ENCODE peak calls at places on chromosome 4, in six cellular contexts. G is A549, K is foreskin keratinocyte, I is H9, Z is substantia nigra, N is skeletal muscle cell. C is an unnamed sample.

GRCh38 chr4:151489462-151490203 is 80.7 kb downstream of the FHIP1A start:
- DNase-seq in G (peak), K (no peak), I (peak), Z (no peak), N (no peak), C (peak)

GRCh38 chr4:17662694-17663093 is 48.3 kb downstream of the MED28 start:
- DNase-seq in G (no peak), K (peak), I (no peak), Z (no peak), N (no peak), C (no peak)

GRCh38 chr4:588351-588849 is 12.3 kb upstream of the TMEM271 start:
- DNase-seq in G (no peak), K (no peak), I (no peak), Z (no peak), N (no peak), C (no peak)

GRCh38 chr4:79016878-79017277 is 77.6 kb upstream of the PAQR3 start:
- DNase-seq in G (no peak), K (no peak), I (no peak), Z (no peak), N (no peak), C (no peak)

GRCh38 chr4:107736924-107737448 is 17.0 kb upstream of the PAPSS1 start:
- DNase-seq in G (peak), K (no peak), I (peak), Z (no peak), N (no peak), C (peak)

GRCh38 chr4:86531440-86531839 is 62.7 kb upstream of the PTPN13 start:
- DNase-seq in G (no peak), K (no peak), I (no peak), Z (no peak), N (no peak), C (no peak)

GRCh38 chr4:122733805-122734155 is 1.3 kb downstream of the BBS12 start:
- DNase-seq in G (no peak), K (no peak), I (no peak), Z (no peak), N (no peak), C (no peak)

GRCh38 chr4:121283319-121283718 is 97.5 kb downstream of the QRFPR start:
- DNase-seq in G (no peak), K (no peak), I (no peak), Z (no peak), N (no peak), C (no peak)

GRCh38 chr4:88333741-88334405 is 44.8 kb upstream of the HERC6 start:
- DNase-seq in G (no peak), K (peak), I (no peak), Z (no peak), N (peak), C (no peak)

GRCh38 chr4:13427599-13428325 is 56.4 kb downstream of the RAB28 start:
- DNase-seq in G (no peak), K (peak), I (no peak), Z (no peak), N (no peak), C (peak)

GRCh38 chr4:71441186-71442169 is 102.7 kb downstream of the SLC4A4 start:
- DNase-seq in G (no peak), K (peak), I (no peak), Z (no peak), N (peak), C (no peak)

GRCh38 chr4:28251831-28252230 is 1391.2 kb downstream of the STIM2 start:
- DNase-seq in G (no peak), K (no peak), I (no peak), Z (no peak), N (no peak), C (no peak)

GRCh38 chr4:85496933-85497332 is 22.0 kb downstream of the ARHGAP24 start:
- DNase-seq in G (peak), K (peak), I (no peak), Z (no peak), N (peak), C (no peak)

GRCh38 chr4:148542922-148543623 is 100.9 kb upstream of the NR3C2 start:
- DNase-seq in G (no peak), K (peak), I (no peak), Z (no peak), N (no peak), C (no peak)

GRCh38 chr4:114642173-114642780 is 43.7 kb downstream of the UGT8 start:
- DNase-seq in G (no peak), K (no peak), I (no peak), Z (no peak), N (no peak), C (no peak)

GRCh38 chr4:128862608-128863313 is 53.3 kb downstream of the JADE1 start:
- DNase-seq in G (peak), K (no peak), I (no peak), Z (no peak), N (no peak), C (no peak)

GRCh38 chr4:7892212-7893019 is 47.2 kb downstream of the AFAP1 start:
- DNase-seq in G (peak), K (no peak), I (no peak), Z (no peak), N (peak), C (no peak)

GRCh38 chr4:101418055-101418454 is 70.7 kb upstream of the PPP3CA start:
- DNase-seq in G (no peak), K (no peak), I (no peak), Z (no peak), N (no peak), C (no peak)

GRCh38 chr4:80407246-80407645 is 71.7 kb downstream of the CFAP299 start:
- DNase-seq in G (no peak), K (no peak), I (no peak), Z (no peak), N (peak), C (no peak)

GRCh38 chr4:139899346-139899745 is 233.7 kb downstream of the MGST2 start:
- DNase-seq in G (no peak), K (no peak), I (no peak), Z (no peak), N (no peak), C (no peak)

GRCh38 chr4:152104846-152105462 is 344.1 kb upstream of the GATB start:
- DNase-seq in G (no peak), K (no peak), I (no peak), Z (no peak), N (no peak), C (no peak)

GRCh38 chr4:3449047-3449573 is 7.3 kb downstream of the HGFAC start:
- DNase-seq in G (no peak), K (no peak), I (no peak), Z (no peak), N (no peak), C (no peak)

GRCh38 chr4:94334962-94335361 is 7.7 kb downstream of the HPGDS start:
- DNase-seq in G (no peak), K (no peak), I (no peak), Z (no peak), N (no peak), C (peak)

GRCh38 chr4:20203508-20203907 is 48.2 kb upstream of the SLIT2 start:
- DNase-seq in G (no peak), K (peak), I (no peak), Z (no peak), N (peak), C (no peak)

GRCh38 chr4:159240690-159241089 is 137.8 kb downstream of the RAPGEF2 start:
- DNase-seq in G (no peak), K (no peak), I (no peak), Z (no peak), N (no peak), C (no peak)

GRCh38 chr4:81492596-81492995 is 20.9 kb upstream of the RASGEF1B start:
- DNase-seq in G (no peak), K (no peak), I (no peak), Z (no peak), N (no peak), C (no peak)

GRCh38 chr4:754221-755120 is 48.8 kb downstream of the PCGF3 start:
- DNase-seq in G (no peak), K (no peak), I (no peak), Z (no peak), N (no peak), C (no peak)

GRCh38 chr4:13990596-13991589 is 363.4 kb upstream of the BOD1L1 start:
- DNase-seq in G (peak), K (no peak), I (no peak), Z (no peak), N (no peak), C (no peak)

GRCh38 chr4:156764846-156765245 is 206.8 kb downstream of the PDGFC start:
- DNase-seq in G (no peak), K (no peak), I (no peak), Z (no peak), N (no peak), C (no peak)

GRCh38 chr4:27010334-27010940 is 149.8 kb downstream of the STIM2 start:
- DNase-seq in G (peak), K (peak), I (no peak), Z (peak), N (no peak), C (peak)

GRCh38 chr4:181952478-181952877 is 290.7 kb upstream of the TENM3 start:
- DNase-seq in G (peak), K (peak), I (no peak), Z (no peak), N (peak), C (no peak)

GRCh38 chr4:102625232-102625930 is 124.2 kb downstream of the NFKB1 start:
- DNase-seq in G (peak), K (peak), I (peak), Z (no peak), N (no peak), C (peak)

GRCh38 chr4:88735554-88735953 is 37.9 kb upstream of the NAP1L5 start:
- DNase-seq in G (no peak), K (no peak), I (no peak), Z (no peak), N (no peak), C (no peak)

GRCh38 chr4:137558951-137559350 is 26.7 kb upstream of the PCDH18 start:
- DNase-seq in G (no peak), K (peak), I (no peak), Z (no peak), N (peak), C (no peak)

GRCh38 chr4:57071340-57071739 is 38.8 kb downstream of the IGFBP7 start:
- DNase-seq in G (no peak), K (no peak), I (no peak), Z (no peak), N (no peak), C (no peak)

GRCh38 chr4:78482281-78482680 is 69.3 kb upstream of the ANXA3 start:
- DNase-seq in G (no peak), K (no peak), I (no peak), Z (no peak), N (no peak), C (no peak)

GRCh38 chr4:53963786-53964185 is 100.6 kb downstream of the CHIC2 start:
- DNase-seq in G (no peak), K (peak), I (no peak), Z (no peak), N (no peak), C (no peak)

GRCh38 chr4:102807345-102807744 is 20.0 kb downstream of the UBE2D3 start:
- DNase-seq in G (no peak), K (no peak), I (no peak), Z (no peak), N (no peak), C (no peak)

GRCh38 chr4:65825121-65825520 is 154.8 kb upstream of the EPHA5 start:
- DNase-seq in G (peak), K (peak), I (no peak), Z (no peak), N (peak), C (no peak)

C was measured in GM23338.